ENCODE peak calls at places on chromosomes 4 and X, in eight cellular contexts. D is activated T-cell treated with anti-CD3 and anti-CD28 coated beads, Interleukin-2, amount 50 U/mL, for 72 hours; V is immature natural killer cell; P is glomerular endothelial cell; K is activated CD4-positive, alpha-beta T cell treated with anti-CD3 and anti-CD28 coated beads, Interleukin-2, amount 50 U/mL, for 48 hours; O is hippocampal formation; A is progenitor cell of endocrine pancreas; X is lung microvascular endothelial cell. Y is an unnamed sample.

GRCh38 chrX:13078739-13079444 is 34.5 kb upstream of the FAM9C start:
- DNase-seq in A (no peak), X (peak; percentile 76), V (no peak), O (no peak), K (no peak), P (no peak), D (no peak), Y (peak; percentile 28)

GRCh38 chr4:55996611-55997010 is 47.9 kb downstream of the CEP135 start:
- DNase-seq in X (no peak), O (no peak), V (no peak), D (no peak), P (no peak), K (no peak), A (no peak), Y (no peak)

GRCh38 chr4:72286185-72286584 is 254.4 kb downstream of the NPFFR2 start:
- DNase-seq in O (peak; percentile 25), A (no peak), D (no peak), K (no peak), V (no peak), X (peak; percentile 18), P (peak; percentile 12), Y (no peak)

GRCh38 chrX:21946925-21947641 is 6.6 kb downstream of the SMS start:
- DNase-seq in X (peak; percentile 73), P (no peak), O (no peak), D (no peak), A (no peak), V (no peak), K (no peak), Y (no peak)

GRCh38 chr4:37082912-37083311 is 161.6 kb upstream of the NWD2 start:
- DNase-seq in K (no peak), X (no peak), O (no peak), P (no peak), A (no peak), D (no peak), V (no peak), Y (no peak)

GRCh38 chrX:79081895-79082512 is 62.5 kb upstream of the GPR174 start:
- DNase-seq in D (peak; percentile 32), K (peak; percentile 25), A (no peak), P (no peak), X (peak; percentile 28), V (peak; percentile 42), O (peak; percentile 4), Y (no peak)

GRCh38 chr4:20305976-20306375 is 54.3 kb downstream of the SLIT2 start:
- DNase-seq in P (no peak), O (peak; percentile 60), K (no peak), V (no peak), D (no peak), A (no peak), X (peak; percentile 40), Y (no peak)

GRCh38 chr4:83197555-83198235 is 83.2 kb upstream of the PLAC8 start:
- DNase-seq in K (no peak), X (no peak), O (no peak), D (no peak), A (no peak), V (no peak), P (no peak), Y (peak; percentile 31)

GRCh38 chr4:184315675-184316359 is 98.1 kb upstream of the ENPP6 start:
- DNase-seq in X (no peak), K (no peak), D (no peak), V (no peak), A (no peak), P (no peak), O (no peak), Y (no peak)

GRCh38 chr4:80171251-80171650 is 26.1 kb upstream of the PRDM8 start:
- DNase-seq in A (no peak), V (no peak), O (no peak), K (peak; percentile 23), P (no peak), D (peak; percentile 26), X (no peak), Y (no peak)

GRCh38 chrX:123854329-123854728 is 5.5 kb upstream of the XIAP start:
- DNase-seq in P (no peak), X (no peak), K (no peak), D (peak; percentile 15), A (no peak), V (no peak), O (no peak), Y (no peak)

GRCh38 chrX:63686878-63687714 is 97.9 kb downstream of the ARHGEF9 start:
- DNase-seq in A (no peak), V (peak; percentile 19), D (peak; percentile 15), P (peak; percentile 10), O (no peak), K (peak; percentile 6), X (peak; percentile 46), Y (no peak)

GRCh38 chrX:1629244-1629643 is 14.4 kb downstream of the ASMT start:
- DNase-seq in P (no peak), A (no peak), V (no peak), K (no peak), O (no peak), X (no peak), D (no peak), Y (no peak)

GRCh38 chrX:40644175-40644574 is 3.2 kb downstream of the CXorf38 start:
- DNase-seq in A (no peak), P (no peak), D (no peak), K (no peak), O (no peak), X (peak; percentile 39), V (no peak), Y (no peak)

GRCh38 chr4:107037188-107037587 is 1.1 kb upstream of the DKK2 start:
- DNase-seq in O (peak; percentile 25), V (no peak), P (no peak), X (peak; percentile 35), K (peak; percentile 8), D (peak; percentile 17), A (peak; percentile 44), Y (no peak)

GRCh38 chr4:3709061-3709845 is 56.9 kb upstream of the ADRA2C start:
- DNase-seq in A (no peak), K (no peak), X (no peak), D (no peak), O (no peak), P (no peak), V (no peak), Y (no peak)

GRCh38 chrX:23782863-23783568 is at the start of gene SAT1:
- DNase-seq in P (no peak), X (peak; percentile 94), O (peak; percentile 93), V (peak; percentile 92), K (peak; percentile 93), D (peak; percentile 95), A (peak; percentile 99), Y (peak; percentile 95)

GRCh38 chr4:22962186-22962786 is 269.5 kb downstream of the GBA3 start:
- DNase-seq in D (no peak), V (no peak), A (no peak), X (no peak), K (no peak), O (no peak), P (no peak), Y (no peak)

GRCh38 chrX:153909980-153910360 is 5.5 kb downstream of the AVPR2 start:
- DNase-seq in X (no peak), D (no peak), K (no peak), P (no peak), V (no peak), A (no peak), O (no peak), Y (no peak)

GRCh38 chr4:175238827-175239517 is 320.8 kb downstream of the ADAM29 start:
- DNase-seq in V (no peak), A (no peak), O (no peak), K (no peak), P (no peak), X (no peak), D (no peak), Y (no peak)

GRCh38 chr4:128462104-128462783 is 174.6 kb upstream of the PGRMC2 start:
- DNase-seq in K (no peak), P (no peak), O (no peak), V (no peak), X (no peak), D (no peak), A (no peak), Y (no peak)

GRCh38 chr4:115851918-115852766 is 738.7 kb upstream of the NDST4 start:
- DNase-seq in K (peak; percentile 25), V (no peak), O (no peak), P (no peak), D (no peak), X (no peak), A (peak; percentile 47), Y (no peak)

GRCh38 chrX:152861116-152861515 is 30.3 kb downstream of the NSDHL start:
- DNase-seq in O (no peak), P (no peak), X (no peak), D (no peak), A (no peak), V (no peak), K (no peak), Y (no peak)